ENCODE peak calls at places on chromosomes 13 and 19, in six cellular contexts. W is CD8-positive, alpha-beta memory T cell; B is left ventricle myocardium inferior; G is left lung; K is naive thymus-derived CD4-positive, alpha-beta T cell; H is prostate gland. S is an unnamed sample.

GRCh38 chr13:85148009-85148408 is 651.2 kb downstream of the SLITRK6 start:
- DNase-seq in W (no peak), G (no peak), B (no peak), K (no peak), H (no peak), S (no peak)

GRCh38 chr19:13187419-13187818 is 37.2 kb downstream of the IER2 start:
- DNase-seq in H (no peak), K (no peak), B (no peak), W (no peak), G (no peak), S (no peak)

GRCh38 chr13:78147905-78148304 is 229.3 kb upstream of the EDNRB start:
- DNase-seq in G (no peak), B (no peak), H (no peak), W (no peak), K (no peak), S (no peak)

GRCh38 chr19:14375055-14375581 is 6.1 kb upstream of the ADGRE5 start:
- DNase-seq in K (peak; percentile 92), B (peak; percentile 44), H (no peak), G (peak; percentile 89), W (peak; percentile 83), S (no peak)

GRCh38 chr13:48403151-48403631 is 9.7 kb downstream of the LPAR6 start:
- DNase-seq in W (no peak), G (no peak), K (peak; percentile 43), H (no peak), B (no peak), S (no peak)

GRCh38 chr19:32622002-32622401 is 41.0 kb downstream of the PDCD5 start:
- DNase-seq in H (no peak), G (no peak), B (no peak), W (no peak), K (no peak), S (no peak)

GRCh38 chr19:22708983-22709382 is 74.9 kb downstream of the ZNF492 start:
- DNase-seq in K (no peak), G (peak; percentile 67), W (no peak), B (no peak), H (no peak), S (no peak)

GRCh38 chr19:19866599-19867248 is 1.0 kb downstream of the ZNF253 start:
- DNase-seq in W (peak; percentile 32), K (no peak), G (no peak), H (no peak), B (no peak), S (no peak)

GRCh38 chr13:92807343-92807742 is 419.3 kb upstream of the GPC6 start:
- DNase-seq in H (no peak), G (no peak), B (no peak), K (no peak), W (no peak), S (no peak)

GRCh38 chr19:19900124-19900523 is 622 bp upstream of the ZNF93 start:
- DNase-seq in G (no peak), K (no peak), H (no peak), W (no peak), B (no peak), S (no peak)

GRCh38 chr13:23506071-23506820 is 64.0 kb upstream of the TNFRSF19 start:
- DNase-seq in B (no peak), H (no peak), K (no peak), G (no peak), W (no peak), S (no peak)

GRCh38 chr13:99648266-99648665 is 147.0 kb downstream of the TM9SF2 start:
- DNase-seq in K (no peak), W (no peak), H (no peak), B (no peak), G (no peak), S (no peak)

GRCh38 chr19:31666126-31666525 is 316.9 kb upstream of the TSHZ3 start:
- DNase-seq in K (no peak), H (no peak), W (no peak), G (no peak), B (no peak), S (no peak)

GRCh38 chr13:113205428-113205931 is 3.0 kb downstream of the PCID2 start:
- DNase-seq in B (no peak), G (no peak), H (no peak), K (no peak), W (no peak), S (no peak)

GRCh38 chr19:3176715-3177501 is 1.7 kb upstream of the S1PR4 start:
- DNase-seq in B (no peak), W (peak; percentile 60), G (peak; percentile 91), H (no peak), K (no peak), S (no peak)

GRCh38 chr19:3175761-3176714 is 2.5 kb upstream of the S1PR4 start:
- DNase-seq in B (no peak), W (peak; percentile 33), G (peak; percentile 86), H (peak; percentile 83), K (peak; percentile 48), S (peak; percentile 72)

GRCh38 chr19:3178973-3179738 is 587 bp downstream of the S1PR4 start:
- DNase-seq in K (no peak), W (no peak), H (no peak), B (no peak), G (peak; percentile 85), S (no peak)

GRCh38 chr19:3178377-3178972 is at the start of gene S1PR4:
- DNase-seq in K (peak; percentile 74), H (no peak), G (peak; percentile 86), W (peak; percentile 64), B (no peak), S (no peak)

GRCh38 chr19:3179739-3180293 is 1.2 kb downstream of the S1PR4 start:
- DNase-seq in B (no peak), H (no peak), W (no peak), G (peak; percentile 81), K (no peak), S (no peak)
- H3K4me1 ChIP-seq in B (peaks cover 16% of the 10 kb centered on the region), H (peaks cover 4% of the 10 kb centered on the region), W (peaks cover 51% of the 10 kb centered on the region), G (peaks cover 85% of the 10 kb centered on the region), K (peaks cover 50% of the 10 kb centered on the region), S (peaks cover 27% of the 10 kb centered on the region)

GRCh38 chr19:39333507-39333906 is 2.3 kb downstream of the GMFG start:
- DNase-seq in W (no peak), K (no peak), B (no peak), H (no peak), G (no peak), S (no peak)
- H3K4me1 ChIP-seq in W (peaks cover 66% of the 10 kb centered on the region), K (peaks cover 65% of the 10 kb centered on the region), B (peaks cover 4% of the 10 kb centered on the region), H (no peaks in the 10 kb centered on the region), G (peaks cover 86% of the 10 kb centered on the region), S (no peaks in the 10 kb centered on the region)

GRCh38 chr19:17073869-17074627 is 1.2 kb downstream of the HAUS8 start:
- DNase-seq in B (no peak), H (no peak), W (peak; percentile 7), G (peak; percentile 67), K (no peak), S (no peak)
- H3K4me1 ChIP-seq in B (peaks cover 70% of the 10 kb centered on the region), H (peaks cover 10% of the 10 kb centered on the region), W (peaks cover 31% of the 10 kb centered on the region), G (peaks cover 43% of the 10 kb centered on the region), K (peaks cover 24% of the 10 kb centered on the region), S (peaks cover 30% of the 10 kb centered on the region)

DNA sequence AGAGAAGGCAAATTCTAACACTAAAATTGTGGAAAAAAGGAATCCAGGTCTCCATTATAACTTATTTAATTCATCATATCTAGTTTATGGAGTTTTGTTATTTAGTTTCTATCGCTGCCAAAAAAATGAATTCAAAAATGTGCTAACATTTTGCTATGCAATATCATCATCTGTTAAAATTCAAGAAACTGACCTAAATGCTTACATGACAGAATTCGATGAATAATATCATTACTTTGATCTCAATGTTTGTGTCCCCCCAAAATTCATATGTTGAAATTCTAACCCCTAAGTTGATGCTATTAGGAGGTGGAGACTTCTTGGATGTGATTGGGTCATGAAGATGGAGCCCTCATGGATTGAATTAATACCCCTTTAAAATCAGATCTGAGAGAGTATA is 775.0 kb downstream of the PCDH17 start:
- DNase-seq in W (no peak), B (no peak), H (no peak), G (no peak), K (no peak), S (no peak)
- H3K4me1 ChIP-seq in W (no peaks in the 10 kb centered on the region), B (no peaks in the 10 kb centered on the region), H (no peaks in the 10 kb centered on the region), G (no peaks in the 10 kb centered on the region), K (no peaks in the 10 kb centered on the region), S (no peaks in the 10 kb centered on the region)

DNA sequence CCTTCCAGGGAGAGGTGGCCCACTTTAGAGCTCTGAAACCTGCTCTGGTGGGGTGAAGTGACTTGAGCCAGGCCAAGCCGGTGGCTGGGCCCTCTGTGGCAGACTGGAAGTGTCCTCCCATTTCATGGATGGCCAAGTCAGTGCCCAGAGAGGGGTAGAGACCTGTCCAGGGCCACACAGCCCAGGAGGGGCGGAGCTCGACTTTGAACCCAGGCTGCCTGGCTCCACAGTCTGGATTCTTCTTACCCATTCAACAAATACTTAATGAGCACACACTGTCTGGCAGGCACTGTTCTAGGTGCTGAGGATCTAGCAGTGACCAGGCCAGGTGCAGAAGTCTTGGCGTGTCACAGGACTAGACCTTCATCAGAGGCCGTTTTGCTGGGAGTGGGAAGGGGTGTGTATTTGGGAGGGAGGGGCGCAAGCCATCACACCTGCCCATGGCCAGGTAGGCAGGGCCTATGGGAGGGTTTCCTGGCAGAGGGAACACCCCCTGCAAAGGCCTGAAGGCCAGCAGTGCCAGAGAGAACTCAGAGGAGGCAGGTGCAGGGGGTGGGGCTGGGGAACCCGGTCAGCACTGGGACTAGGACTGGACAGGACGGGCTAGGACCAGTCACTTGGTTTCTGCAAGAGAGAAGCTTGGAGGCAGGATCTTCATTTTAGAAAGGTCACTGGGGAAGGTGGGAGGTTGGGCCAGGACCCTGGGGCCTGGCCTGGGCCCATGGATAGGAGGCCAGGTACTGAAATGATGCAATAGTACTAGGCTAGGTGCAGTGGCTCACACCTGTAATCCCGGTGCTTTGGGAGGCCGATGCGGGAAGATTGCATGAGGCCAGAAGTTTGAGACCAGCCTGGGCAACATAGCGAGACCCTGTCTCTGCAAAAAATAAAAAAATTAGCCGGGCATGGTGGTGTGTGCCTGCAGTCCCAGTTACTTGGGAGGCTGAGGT is 31.8 kb downstream of the DNM2 start:
- DNase-seq in G (no peak), K (no peak), B (no peak), H (no peak), W (no peak), S (no peak)
- H3K4me1 ChIP-seq in G (peaks cover 87% of the 10 kb centered on the region), K (peaks cover 59% of the 10 kb centered on the region), B (peaks cover 97% of the 10 kb centered on the region), H (peaks cover 25% of the 10 kb centered on the region), W (peaks cover 70% of the 10 kb centered on the region), S (peaks cover 51% of the 10 kb centered on the region)

GRCh38 chr13:111449041-111449440 is 128.6 kb downstream of the TEX29 start:
- DNase-seq in B (no peak), H (no peak), K (no peak), W (no peak), G (no peak), S (no peak)

GRCh38 chr13:111451402-111451801 is 131.0 kb downstream of the TEX29 start:
- DNase-seq in W (no peak), B (no peak), K (no peak), H (no peak), G (no peak), S (no peak)

GRCh38 chr13:111448504-111448903 is 128.1 kb downstream of the TEX29 start:
- DNase-seq in W (no peak), G (no peak), H (no peak), B (no peak), K (no peak), S (no peak)
- H3K4me1 ChIP-seq in W (no peaks in the 10 kb centered on the region), G (no peaks in the 10 kb centered on the region), H (no peaks in the 10 kb centered on the region), B (no peaks in the 10 kb centered on the region), K (no peaks in the 10 kb centered on the region), S (no peaks in the 10 kb centered on the region)

GRCh38 chr13:40432018-40432978 is 234.1 kb downstream of the FOXO1 start:
- DNase-seq in H (no peak), K (no peak), B (no peak), G (no peak), W (no peak), S (no peak)
- H3K4me1 ChIP-seq in H (no peaks in the 10 kb centered on the region), K (peaks cover 44% of the 10 kb centered on the region), B (peaks cover 12% of the 10 kb centered on the region), G (peaks cover 3% of the 10 kb centered on the region), W (peaks cover 36% of the 10 kb centered on the region), S (no peaks in the 10 kb centered on the region)